ENCODE peak calls at places on chromosomes 4 and X, in eight cellular contexts. W is fibroblast of mammary gland, G is adrenal gland, S is heart left ventricle, V is epithelial cell of esophagus, K is upper lobe of left lung, D is stomach, A is mucosa of descending colon. C is an unnamed sample.

GRCh38 chrX:27307546-27307945 is 155.6 kb downstream of the PPP4R3C start:
- DNase-seq in W (no peak), G (no peak), S (no peak), V (no peak), K (no peak), D (no peak), A (no peak), C (no peak)

GRCh38 chr4:67608047-67608446 is 49.5 kb downstream of the STAP1 start:
- DNase-seq in W (no peak), G (no peak), S (no peak), V (no peak), K (no peak), D (no peak), A (no peak), C (no peak)

GRCh38 chrX:17579021-17579420 is 158.3 kb upstream of the SCML1 start:
- DNase-seq in W (no peak), G (no peak), S (no peak), V (no peak), K (no peak), D (no peak), A (no peak), C (peak)

GRCh38 chr4:178415925-178416324 is 973.7 kb upstream of the AGA start:
- DNase-seq in W (no peak), G (no peak), S (no peak), V (no peak), K (no peak), D (no peak), A (no peak), C (no peak)

GRCh38 chrX:100207331-100208024 is 202.6 kb downstream of the PCDH19 start:
- DNase-seq in W (no peak), G (no peak), S (no peak), V (no peak), K (no peak), D (no peak), A (no peak), C (no peak)

GRCh38 chr4:76779740-76780459 is 118.0 kb downstream of the SOWAHB start:
- DNase-seq in W (peak), G (no peak), S (no peak), V (no peak), K (no peak), D (no peak), A (no peak), C (no peak)

GRCh38 chr4:5730993-5731975 is 20.3 kb downstream of the EVC start:
- DNase-seq in W (peak), G (no peak), S (no peak), V (peak), K (no peak), D (no peak), A (no peak), C (no peak)

GRCh38 chrX:10979956-10980355 is 131.2 kb upstream of the HCCS start:
- DNase-seq in W (no peak), G (no peak), S (no peak), V (peak), K (no peak), D (no peak), A (no peak), C (no peak)

GRCh38 chrX:55451626-55451989 is 319 bp upstream of the MAGEH1 start:
- DNase-seq in W (no peak), G (no peak), S (no peak), V (peak), K (no peak), D (no peak), A (no peak), C (no peak)

GRCh38 chrX:20253232-20253543 is 13.5 kb downstream of the RPS6KA3 start:
- DNase-seq in W (no peak), G (no peak), S (no peak), V (no peak), K (no peak), D (no peak), A (no peak), C (no peak)

GRCh38 chrX:133410555-133410954 is 4.7 kb downstream of the GPC4 start:
- DNase-seq in W (no peak), G (no peak), S (no peak), V (no peak), K (no peak), D (no peak), A (no peak), C (no peak)
- H3K4me3 ChIP-seq in W (no peak), G (no peak), S (no peak), V (no peak), K (no peak), D (no peak), A (no peak), C (no peak)

GRCh38 chr4:80266267-80266901 is at the start of gene FGF5:
- DNase-seq in W (peak), G (no peak), S (peak), V (peak), K (no peak), D (no peak), A (peak), C (peak)
- H3K4me3 ChIP-seq in W (peak), G (no peak), S (peak), V (peak), K (peak), D (peak), A (no peak), C (peak)

DNA sequence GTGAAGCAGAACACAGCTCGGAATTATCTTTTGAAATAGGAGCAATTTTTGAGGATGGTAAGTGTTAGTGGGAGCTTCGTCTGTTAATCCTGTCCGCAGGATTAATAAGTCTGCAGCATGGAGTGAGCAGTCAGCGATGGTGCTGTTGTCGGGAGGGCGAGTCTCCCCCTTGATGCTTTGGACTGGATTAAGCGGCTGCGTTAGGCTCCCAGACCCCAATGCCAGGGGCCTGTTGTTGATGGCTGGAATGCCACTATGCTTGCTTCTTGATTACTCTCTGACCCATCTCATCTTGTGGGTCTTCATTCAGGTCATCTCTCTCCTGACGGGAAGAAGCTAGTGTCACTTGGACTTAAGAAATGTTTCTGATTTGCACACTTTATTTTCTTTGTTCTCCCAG is 332.6 kb downstream of the ARHGAP10 start:
- DNase-seq in W (no peak), G (no peak), S (no peak), V (no peak), K (no peak), D (no peak), A (no peak), C (no peak)
- H3K4me3 ChIP-seq in W (no peak), G (no peak), S (no peak), V (no peak), K (no peak), D (no peak), A (no peak), C (no peak)

GRCh38 chr4:146256328-146256727 is 42.0 kb downstream of the REELD1 start:
- DNase-seq in W (no peak), G (no peak), S (no peak), V (no peak), K (no peak), D (no peak), A (no peak), C (no peak)

GRCh38 chr4:146255874-146256273 is 41.5 kb downstream of the REELD1 start:
- DNase-seq in W (peak), G (no peak), S (no peak), V (peak), K (no peak), D (no peak), A (no peak), C (peak)

GRCh38 chr4:146252941-146253340 is 38.6 kb downstream of the REELD1 start:
- DNase-seq in W (no peak), G (no peak), S (no peak), V (no peak), K (no peak), D (no peak), A (no peak), C (no peak)

GRCh38 chr4:146257511-146257910 is 43.2 kb downstream of the REELD1 start:
- DNase-seq in W (no peak), G (no peak), S (no peak), V (no peak), K (no peak), D (no peak), A (no peak), C (no peak)

GRCh38 chr4:146255463-146255862 is 41.1 kb downstream of the REELD1 start:
- DNase-seq in W (peak), G (no peak), S (no peak), V (no peak), K (no peak), D (no peak), A (no peak), C (peak)
- H3K4me3 ChIP-seq in W (no peak), G (no peak), S (no peak), V (no peak), K (no peak), D (no peak), A (no peak), C (no peak)

DNA sequence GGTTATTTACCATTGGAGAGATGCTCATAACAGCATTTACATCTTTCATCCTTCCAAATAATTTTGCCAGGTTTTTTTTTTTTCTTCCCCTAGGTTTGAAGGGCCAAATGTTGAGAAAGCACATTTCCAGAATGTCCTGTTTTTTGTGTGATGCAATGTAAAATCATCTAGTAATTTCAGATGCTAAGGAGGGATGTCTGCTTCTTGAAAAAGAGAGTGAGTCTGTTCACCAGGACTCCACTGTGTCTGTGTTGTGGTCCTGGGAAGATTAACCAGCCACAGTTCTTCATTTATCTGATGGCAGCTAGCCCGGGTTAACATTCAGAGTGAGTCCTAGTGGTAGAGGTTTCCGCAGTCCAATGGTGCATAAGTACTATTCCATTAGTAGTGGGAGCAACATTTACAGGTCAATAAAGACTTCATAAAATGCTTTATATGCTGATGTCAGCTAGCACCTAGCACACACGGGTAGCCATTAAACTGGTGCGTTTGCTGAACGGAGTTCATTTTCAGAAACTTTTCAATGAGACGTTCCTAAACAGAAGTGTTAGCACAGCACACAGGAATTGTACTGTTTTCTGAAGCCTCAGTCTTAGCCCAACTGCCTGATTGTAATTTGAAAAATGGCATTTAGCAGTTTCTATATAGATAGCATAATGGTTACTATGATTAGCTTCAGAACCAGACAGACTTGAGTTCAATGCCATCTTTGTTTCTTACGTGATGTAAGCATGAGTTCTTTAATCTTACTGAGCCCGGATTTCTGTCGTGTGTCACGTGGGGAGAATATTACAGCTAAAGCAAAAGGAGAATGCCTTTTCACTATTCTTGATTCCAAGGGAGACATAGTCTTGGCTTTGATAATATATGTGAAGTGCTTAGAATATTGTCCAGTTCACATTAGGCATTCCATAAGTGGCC is 407.1 kb downstream of the STIM2 start:
- DNase-seq in W (no peak), G (no peak), S (no peak), V (no peak), K (no peak), D (no peak), A (no peak), C (no peak)
- H3K4me3 ChIP-seq in W (no peak), G (no peak), S (no peak), V (no peak), K (no peak), D (no peak), A (no peak), C (no peak)

GRCh38 chr4:17515724-17516407 is 901 bp downstream of the CLRN2 start:
- DNase-seq in W (no peak), G (no peak), S (no peak), V (no peak), K (no peak), D (no peak), A (no peak), C (no peak)
- H3K4me3 ChIP-seq in W (no peak), G (no peak), S (no peak), V (no peak), K (no peak), D (no peak), A (no peak), C (no peak)

GRCh38 chrX:154488336-154489075 is 1.9 kb downstream of the SLC10A3 start:
- DNase-seq in W (no peak), G (no peak), S (no peak), V (no peak), K (no peak), D (no peak), A (no peak), C (no peak)

GRCh38 chrX:154490021-154490413 is 412 bp downstream of the SLC10A3 start:
- DNase-seq in W (peak), G (peak), S (no peak), V (peak), K (no peak), D (no peak), A (no peak), C (no peak)

GRCh38 chrX:154489182-154489581 is 1.2 kb downstream of the SLC10A3 start:
- DNase-seq in W (no peak), G (no peak), S (no peak), V (no peak), K (no peak), D (no peak), A (no peak), C (no peak)

GRCh38 chrX:154487518-154488290 is 1.3 kb upstream of the UBL4A start:
- DNase-seq in W (no peak), G (no peak), S (no peak), V (no peak), K (no peak), D (no peak), A (no peak), C (no peak)

DNA sequence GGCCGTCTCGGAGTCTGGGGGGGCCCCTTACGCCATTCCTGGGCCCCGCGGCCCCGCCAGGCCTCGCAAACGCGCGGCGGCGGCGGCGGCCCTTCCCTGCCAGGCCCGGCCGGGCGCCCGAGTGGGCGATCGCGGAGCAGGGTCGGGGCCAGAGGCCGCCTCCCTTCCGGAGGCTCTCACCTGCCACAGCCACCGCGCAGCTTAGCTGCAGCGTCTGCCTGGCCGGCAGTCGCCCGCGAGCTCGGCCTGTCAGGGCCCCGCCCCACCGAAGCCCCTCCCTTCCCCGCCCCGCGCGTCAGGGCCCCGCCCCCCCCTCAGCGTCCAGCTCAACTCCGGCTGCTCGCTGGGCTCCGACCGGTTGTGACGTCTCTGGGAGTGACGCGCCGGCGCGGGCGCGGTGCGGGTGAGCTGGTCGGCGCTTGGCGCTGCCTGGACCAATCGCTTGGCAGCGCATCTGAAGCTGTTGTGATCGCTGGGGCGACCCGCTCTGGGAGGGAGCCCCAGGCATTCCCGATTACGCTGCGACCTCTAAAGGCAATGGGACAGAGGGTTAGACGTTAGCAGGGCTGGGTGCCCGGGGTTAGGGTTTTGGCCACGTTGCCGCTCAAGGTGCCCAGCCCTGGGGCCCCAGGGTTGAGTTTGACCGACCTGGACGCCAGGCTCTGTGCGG is at the start of gene SLC10A3:
- DNase-seq in W (peak), G (peak), S (peak), V (peak), K (peak), D (peak), A (peak), C (peak)
- H3K4me3 ChIP-seq in W (peak), G (no peak), S (peak), V (peak), K (peak), D (peak), A (peak), C (peak)

C was measured in BJ.